ENCODE peak calls at places on chromosome 10, in five cellular contexts. One of them, this sample, is unnamed.

GRCh38 chr10:127922675-127923366 is 15.9 kb downstream of the PTPRE start:
- DNase-seq in H7: no peak
- DNase-seq in neural progenitor cell: no peak
- DNase-seq in mammary epithelial cell: peak
- DNase-seq in thoracic aorta: peak
- DNase-seq in this sample: no peak

GRCh38 chr10:110822065-110822707 is 49.5 kb upstream of the PDCD4 start:
- DNase-seq in H7: no peak
- DNase-seq in neural progenitor cell: peak
- DNase-seq in mammary epithelial cell: no peak
- DNase-seq in thoracic aorta: no peak
- DNase-seq in this sample: no peak

GRCh38 chr10:78688221-78688944 is 380.4 kb upstream of the ZMIZ1 start:
- DNase-seq in H7: no peak
- DNase-seq in neural progenitor cell: no peak
- DNase-seq in mammary epithelial cell: no peak
- DNase-seq in thoracic aorta: no peak
- DNase-seq in this sample: no peak

GRCh38 chr10:104614245-104614831 is 26.8 kb upstream of the SORCS3 start:
- DNase-seq in H7: peak
- DNase-seq in neural progenitor cell: peak
- DNase-seq in mammary epithelial cell: peak
- DNase-seq in thoracic aorta: no peak
- DNase-seq in this sample: peak

GRCh38 chr10:118873080-118873737 is 118.4 kb upstream of the CACUL1 start:
- DNase-seq in H7: no peak
- DNase-seq in neural progenitor cell: no peak
- DNase-seq in mammary epithelial cell: peak
- DNase-seq in thoracic aorta: no peak
- DNase-seq in this sample: no peak

GRCh38 chr10:102782698-102783540 is 39.2 kb downstream of the WBP1L start:
- DNase-seq in H7: no peak
- DNase-seq in neural progenitor cell: no peak
- DNase-seq in mammary epithelial cell: peak
- DNase-seq in thoracic aorta: peak
- DNase-seq in this sample: no peak

GRCh38 chr10:873020-873419 is 58.5 kb downstream of the LARP4B start:
- DNase-seq in H7: no peak
- DNase-seq in neural progenitor cell: no peak
- DNase-seq in mammary epithelial cell: no peak
- DNase-seq in thoracic aorta: no peak
- DNase-seq in this sample: no peak

GRCh38 chr10:98299341-98299740 is 31.3 kb upstream of the LOXL4 start:
- DNase-seq in H7: peak
- DNase-seq in neural progenitor cell: peak
- DNase-seq in mammary epithelial cell: no peak
- DNase-seq in thoracic aorta: no peak
- DNase-seq in this sample: no peak

GRCh38 chr10:103781329-103782061 is 73.9 kb downstream of the SH3PXD2A start:
- DNase-seq in H7: peak
- DNase-seq in neural progenitor cell: peak
- DNase-seq in mammary epithelial cell: peak
- DNase-seq in thoracic aorta: no peak
- DNase-seq in this sample: peak

GRCh38 chr10:6460861-6461409 is 119.1 kb downstream of the PRKCQ start:
- DNase-seq in H7: no peak
- DNase-seq in neural progenitor cell: no peak
- DNase-seq in mammary epithelial cell: no peak
- DNase-seq in thoracic aorta: no peak
- DNase-seq in this sample: no peak

GRCh38 chr10:23384364-23384763 is 39.8 kb upstream of the C10orf67 start:
- DNase-seq in H7: no peak
- DNase-seq in neural progenitor cell: no peak
- DNase-seq in mammary epithelial cell: peak
- DNase-seq in thoracic aorta: no peak
- DNase-seq in this sample: no peak

GRCh38 chr10:129843131-129843541 is 120.9 kb downstream of the EBF3 start:
- DNase-seq in H7: no peak
- DNase-seq in neural progenitor cell: no peak
- DNase-seq in mammary epithelial cell: no peak
- DNase-seq in thoracic aorta: no peak
- DNase-seq in this sample: no peak

GRCh38 chr10:58813573-58813972 is 300.9 kb downstream of the BICC1 start:
- DNase-seq in H7: no peak
- DNase-seq in neural progenitor cell: no peak
- DNase-seq in mammary epithelial cell: no peak
- DNase-seq in thoracic aorta: no peak
- DNase-seq in this sample: no peak

GRCh38 chr10:125056161-125057132 is 103.9 kb downstream of the CTBP2 start:
- DNase-seq in H7: no peak
- DNase-seq in neural progenitor cell: peak
- DNase-seq in mammary epithelial cell: no peak
- DNase-seq in thoracic aorta: no peak
- DNase-seq in this sample: no peak

GRCh38 chr10:98446121-98446655 is 547 bp downstream of the HPS1 start:
- DNase-seq in H7: no peak
- DNase-seq in neural progenitor cell: peak
- DNase-seq in mammary epithelial cell: peak
- DNase-seq in thoracic aorta: no peak
- DNase-seq in this sample: no peak

GRCh38 chr10:772227-772637 is 82.8 kb upstream of the DIP2C start:
- DNase-seq in H7: peak
- DNase-seq in neural progenitor cell: no peak
- DNase-seq in mammary epithelial cell: no peak
- DNase-seq in thoracic aorta: no peak
- DNase-seq in this sample: no peak

GRCh38 chr10:101221479-101222246 is 7.6 kb downstream of the LBX1 start:
- DNase-seq in H7: no peak
- DNase-seq in neural progenitor cell: no peak
- DNase-seq in mammary epithelial cell: peak
- DNase-seq in thoracic aorta: no peak
- DNase-seq in this sample: no peak

GRCh38 chr10:24850726-24851300 is 101.6 kb downstream of the PRTFDC1 start:
- DNase-seq in H7: no peak
- DNase-seq in neural progenitor cell: no peak
- DNase-seq in mammary epithelial cell: no peak
- DNase-seq in thoracic aorta: no peak
- DNase-seq in this sample: no peak
- H3K4me3 ChIP-seq in H7: no peak
- H3K4me3 ChIP-seq in neural progenitor cell: no peak
- H3K4me3 ChIP-seq in mammary epithelial cell: no peak
- H3K4me3 ChIP-seq in thoracic aorta: no peak
- H3K4me3 ChIP-seq in this sample: no peak

GRCh38 chr10:90047243-90047729 is 345.9 kb downstream of the KIF20B start:
- DNase-seq in H7: no peak
- DNase-seq in neural progenitor cell: no peak
- DNase-seq in mammary epithelial cell: no peak
- DNase-seq in thoracic aorta: no peak
- DNase-seq in this sample: no peak
- H3K4me3 ChIP-seq in H7: no peak
- H3K4me3 ChIP-seq in neural progenitor cell: no peak
- H3K4me3 ChIP-seq in mammary epithelial cell: no peak
- H3K4me3 ChIP-seq in thoracic aorta: no peak
- H3K4me3 ChIP-seq in this sample: no peak

GRCh38 chr10:52771534-52772455 is 789 bp downstream of the MBL2 start:
- DNase-seq in H7: no peak
- DNase-seq in neural progenitor cell: no peak
- DNase-seq in mammary epithelial cell: peak
- DNase-seq in thoracic aorta: no peak
- DNase-seq in this sample: no peak
- H3K4me3 ChIP-seq in H7: no peak
- H3K4me3 ChIP-seq in neural progenitor cell: no peak
- H3K4me3 ChIP-seq in mammary epithelial cell: no peak
- H3K4me3 ChIP-seq in thoracic aorta: no peak
- H3K4me3 ChIP-seq in this sample: no peak

GRCh38 chr10:70441161-70441876 is at the start of gene NODAL:
- DNase-seq in H7: peak
- DNase-seq in neural progenitor cell: peak
- DNase-seq in mammary epithelial cell: no peak
- DNase-seq in thoracic aorta: no peak
- DNase-seq in this sample: no peak
- H3K4me3 ChIP-seq in H7: peak
- H3K4me3 ChIP-seq in neural progenitor cell: peak
- H3K4me3 ChIP-seq in mammary epithelial cell: no peak
- H3K4me3 ChIP-seq in thoracic aorta: peak
- H3K4me3 ChIP-seq in this sample: no peak